ENCODE peak calls at places on chromosomes 5 and 9, in eight cellular contexts. X, T, I, J, Q, C, A and E are unnamed samples.

GRCh38 chr5:169648725-169649124 is 11.7 kb downstream of the DOCK2 start:
- DNase-seq in X (no peak), T (no peak), I (no peak), J (no peak), Q (no peak), C (no peak), A (peak), E (no peak)

GRCh38 chr9:99360026-99360425 is 137.9 kb downstream of the SEC61B start:
- DNase-seq in X (no peak), T (no peak), I (no peak), J (no peak), Q (no peak), C (no peak), A (no peak), E (no peak)

GRCh38 chr5:80245986-80246781 is 9.7 kb downstream of the SERINC5 start:
- DNase-seq in X (no peak), T (no peak), I (no peak), J (no peak), Q (no peak), C (no peak), A (no peak), E (peak)

GRCh38 chr5:123007771-123008170 is 28.8 kb downstream of the PPIC start:
- DNase-seq in X (no peak), T (no peak), I (no peak), J (no peak), Q (no peak), C (no peak), A (no peak), E (no peak)

GRCh38 chr5:179554981-179555380 is 4.6 kb downstream of the RUFY1 start:
- DNase-seq in X (no peak), T (no peak), I (no peak), J (no peak), Q (no peak), C (no peak), A (no peak), E (no peak)

GRCh38 chr5:164153469-164154172 is 648.2 kb downstream of the MAT2B start:
- DNase-seq in X (peak), T (no peak), I (no peak), J (no peak), Q (no peak), C (no peak), A (no peak), E (no peak)

GRCh38 chr5:150302301-150303069 is at the start of gene ARSI:
- DNase-seq in X (peak), T (no peak), I (no peak), J (no peak), Q (no peak), C (no peak), A (peak), E (peak)

GRCh38 chr5:143922718-143923117 is 110.8 kb downstream of the HMHB1 start:
- DNase-seq in X (peak), T (no peak), I (no peak), J (peak), Q (no peak), C (no peak), A (peak), E (no peak)

GRCh38 chr5:7329712-7330111 is 66.2 kb upstream of the ADCY2 start:
- DNase-seq in X (no peak), T (no peak), I (no peak), J (no peak), Q (no peak), C (no peak), A (no peak), E (no peak)

GRCh38 chr9:113221800-113222481 is 597 bp downstream of the SLC31A1 start:
- DNase-seq in X (peak), T (peak), I (no peak), J (no peak), Q (no peak), C (no peak), A (no peak), E (no peak)

GRCh38 chr9:135769489-135770202 is 67.7 kb downstream of the KCNT1 start:
- DNase-seq in X (no peak), T (no peak), I (no peak), J (no peak), Q (no peak), C (no peak), A (no peak), E (no peak)

GRCh38 chr5:147554285-147554817 is 44.5 kb upstream of the DPYSL3 start:
- DNase-seq in X (no peak), T (no peak), I (peak), J (peak), Q (no peak), C (no peak), A (peak), E (no peak)

GRCh38 chr5:59923465-59923864 is 29.9 kb upstream of the PDE4D start:
- DNase-seq in X (no peak), T (no peak), I (no peak), J (no peak), Q (no peak), C (no peak), A (peak), E (peak)

GRCh38 chr5:96026334-96027065 is 64.8 kb upstream of the ELL2 start:
- DNase-seq in X (peak), T (no peak), I (no peak), J (no peak), Q (no peak), C (no peak), A (peak), E (no peak)

GRCh38 chr9:128245293-128246151 is 30.3 kb downstream of the GOLGA2 start:
- DNase-seq in X (no peak), T (no peak), I (no peak), J (peak), Q (no peak), C (no peak), A (peak), E (no peak)

GRCh38 chr5:146441896-146442295 is 5.2 kb upstream of the TCERG1 start:
- DNase-seq in X (peak), T (no peak), I (no peak), J (no peak), Q (no peak), C (no peak), A (peak), E (no peak)

GRCh38 chr9:90307177-90307833 is 335.3 kb downstream of the DIRAS2 start:
- DNase-seq in X (no peak), T (no peak), I (peak), J (no peak), Q (no peak), C (no peak), A (no peak), E (peak)

GRCh38 chr9:13213337-13213736 is 66.2 kb downstream of the MPDZ start:
- DNase-seq in X (peak), T (no peak), I (no peak), J (peak), Q (no peak), C (no peak), A (peak), E (no peak)

GRCh38 chr5:88831856-88832255 is 51.1 kb downstream of the MEF2C start:
- DNase-seq in X (no peak), T (no peak), I (no peak), J (no peak), Q (no peak), C (no peak), A (no peak), E (no peak)

GRCh38 chr5:87099967-87100366 is 167.7 kb upstream of the RASA1 start:
- DNase-seq in X (peak), T (no peak), I (no peak), J (no peak), Q (no peak), C (no peak), A (no peak), E (peak)

GRCh38 chr5:135133698-135134515 is 99.9 kb upstream of the PITX1 start:
- DNase-seq in X (no peak), T (no peak), I (no peak), J (no peak), Q (no peak), C (no peak), A (no peak), E (no peak)

GRCh38 chr9:89048611-89049010 is 57.3 kb downstream of the S1PR3 start:
- DNase-seq in X (no peak), T (no peak), I (no peak), J (no peak), Q (no peak), C (no peak), A (no peak), E (peak)

GRCh38 chr5:96691503-96692303 is 29.5 kb downstream of the CAST start:
- DNase-seq in X (no peak), T (no peak), I (no peak), J (no peak), Q (no peak), C (no peak), A (peak), E (no peak)

GRCh38 chr5:150789943-150790611 is 11.5 kb downstream of the SMIM3 start:
- DNase-seq in X (peak), T (peak), I (no peak), J (peak), Q (peak), C (peak), A (peak), E (peak)

GRCh38 chr5:51376504-51376903 is 6.7 kb upstream of the ISL1 start:
- DNase-seq in X (no peak), T (no peak), I (no peak), J (no peak), Q (no peak), C (no peak), A (no peak), E (peak)

GRCh38 chr5:150122536-150123481 is 32.8 kb downstream of the PDGFRB start:
- DNase-seq in X (no peak), T (no peak), I (no peak), J (no peak), Q (no peak), C (no peak), A (no peak), E (no peak)

GRCh38 chr5:138241688-138242547 is 28.8 kb upstream of the CDC23 start:
- DNase-seq in X (no peak), T (no peak), I (no peak), J (no peak), Q (no peak), C (no peak), A (peak), E (peak)

GRCh38 chr9:109912082-109912581 is 132.1 kb downstream of the PALM2AKAP2 start:
- DNase-seq in X (peak), T (no peak), I (peak), J (no peak), Q (no peak), C (no peak), A (peak), E (no peak)

GRCh38 chr5:103293099-103293498 is 34.5 kb downstream of the MACIR start:
- DNase-seq in X (no peak), T (no peak), I (no peak), J (no peak), Q (no peak), C (no peak), A (no peak), E (no peak)

GRCh38 chr5:137741718-137742117 is 5.8 kb upstream of the KLHL3 start:
- DNase-seq in X (no peak), T (no peak), I (peak), J (no peak), Q (no peak), C (no peak), A (no peak), E (no peak)

GRCh38 chr9:115262952-115263351 is 145.0 kb upstream of the TNC start:
- DNase-seq in X (peak), T (no peak), I (no peak), J (no peak), Q (no peak), C (no peak), A (peak), E (no peak)

GRCh38 chr5:135072357-135073247 is 38.6 kb upstream of the PITX1 start:
- DNase-seq in X (no peak), T (no peak), I (peak), J (no peak), Q (no peak), C (no peak), A (no peak), E (peak)

GRCh38 chr5:135371738-135372232 is 27.2 kb downstream of the MACROH2A1 start:
- DNase-seq in X (peak), T (no peak), I (no peak), J (no peak), Q (no peak), C (no peak), A (peak), E (no peak)

GRCh38 chr5:6583049-6583880 is 49.6 kb downstream of the NSUN2 start:
- DNase-seq in X (no peak), T (peak), I (peak), J (no peak), Q (no peak), C (no peak), A (no peak), E (peak)

GRCh38 chr9:92638621-92639101 is 31.3 kb downstream of the IPPK start:
- DNase-seq in X (no peak), T (no peak), I (no peak), J (no peak), Q (no peak), C (no peak), A (no peak), E (no peak)

GRCh38 chr9:93902051-93902779 is 52.9 kb downstream of the BARX1 start:
- DNase-seq in X (no peak), T (no peak), I (no peak), J (no peak), Q (no peak), C (no peak), A (no peak), E (no peak)

GRCh38 chr5:122182491-122182921 is 53.2 kb downstream of the ZNF474 start:
- DNase-seq in X (peak), T (no peak), I (no peak), J (peak), Q (no peak), C (no peak), A (peak), E (peak)

GRCh38 chr5:98999631-99000030 is 70.8 kb upstream of the CHD1 start:
- DNase-seq in X (no peak), T (no peak), I (no peak), J (no peak), Q (no peak), C (no peak), A (no peak), E (no peak)